ENCODE peak calls at places on chromosomes 4 and X, in seven cellular contexts. M, O, Q, Z, E, W and U are unnamed samples.

GRCh38 chr4:25535278-25535677 is 120.4 kb upstream of the SLC34A2 start:
- DNase-seq in M (no peak), O (no peak), Q (no peak), Z (peak; percentile 85), E (no peak), W (no peak), U (no peak)

GRCh38 chr4:4791299-4791798 is 68.1 kb upstream of the MSX1 start:
- DNase-seq in M (no peak), O (no peak), Q (no peak), Z (no peak), E (no peak), W (no peak), U (no peak)

GRCh38 chrX:146854281-146854680 is 39.7 kb upstream of the CXorf51A start:
- DNase-seq in M (no peak), O (no peak), Q (no peak), Z (no peak), E (no peak), W (no peak), U (no peak)

GRCh38 chrX:151680805-151681204 is 14.5 kb upstream of the PRRG3 start:
- DNase-seq in M (peak; percentile 61), O (peak; percentile 10), Q (peak; percentile 76), Z (peak; percentile 45), E (no peak), W (peak; percentile 48), U (peak; percentile 60)

GRCh38 chr4:11182586-11183357 is 245.9 kb downstream of the HS3ST1 start:
- DNase-seq in M (no peak), O (no peak), Q (no peak), Z (no peak), E (no peak), W (peak; percentile 73), U (no peak)

GRCh38 chrX:63128509-63128908 is 222.6 kb downstream of the SPIN4 start:
- DNase-seq in M (peak; percentile 5), O (no peak), Q (peak; percentile 11), Z (peak; percentile 11), E (no peak), W (peak; percentile 32), U (peak; percentile 44)

GRCh38 chrX:13180807-13181206 is 136.4 kb upstream of the FAM9C start:
- DNase-seq in M (no peak), O (no peak), Q (no peak), Z (no peak), E (no peak), W (peak; percentile 75), U (peak; percentile 55)

GRCh38 chr4:175998782-175999181 is 66.9 kb upstream of the WDR17 start:
- DNase-seq in M (no peak), O (no peak), Q (no peak), Z (no peak), E (no peak), W (peak; percentile 61), U (no peak)

GRCh38 chr4:170476351-170476750 is 386.6 kb upstream of the AADAT start:
- DNase-seq in M (no peak), O (no peak), Q (no peak), Z (no peak), E (no peak), W (peak; percentile 12), U (no peak)

GRCh38 chr4:138409670-138410069 is 167.5 kb upstream of the SLC7A11 start:
- DNase-seq in M (no peak), O (no peak), Q (no peak), Z (no peak), E (no peak), W (no peak), U (no peak)

GRCh38 chr4:1409806-1410425 is 3.7 kb upstream of the NKX1-1 start:
- DNase-seq in M (no peak), O (no peak), Q (peak; percentile 22), Z (no peak), E (no peak), W (no peak), U (no peak)

GRCh38 chr4:73853246-73853704 is at the start of gene PF4V1:
- DNase-seq in M (peak; percentile 43), O (no peak), Q (no peak), Z (no peak), E (peak; percentile 58), W (no peak), U (no peak)

GRCh38 chrX:154039577-154039976 is 19.9 kb upstream of the IRAK1 start:
- DNase-seq in M (no peak), O (no peak), Q (no peak), Z (no peak), E (no peak), W (no peak), U (no peak)

GRCh38 chrX:38327007-38327774 is at the start of gene RPGR:
- DNase-seq in M (peak; percentile 94), O (peak; percentile 78), Q (peak; percentile 95), Z (peak; percentile 83), E (peak; percentile 93), W (peak; percentile 93), U (peak; percentile 95)

GRCh38 chr4:89305712-89306437 is 1.7 kb downstream of the GPRIN3 start:
- DNase-seq in M (no peak), O (no peak), Q (no peak), Z (no peak), E (no peak), W (peak; percentile 58), U (peak; percentile 31)

GRCh38 chrX:95841863-95842262 is 842.8 kb upstream of the DIAPH2 start:
- DNase-seq in M (no peak), O (no peak), Q (no peak), Z (no peak), E (no peak), W (no peak), U (no peak)

GRCh38 chrX:150569155-150569477 is 695 bp downstream of the MTM1 start:
- DNase-seq in M (peak; percentile 59), O (no peak), Q (no peak), Z (no peak), E (no peak), W (no peak), U (peak; percentile 85)

GRCh38 chr4:183760326-183760725 is 101.2 kb downstream of the TRAPPC11 start:
- DNase-seq in M (no peak), O (no peak), Q (no peak), Z (no peak), E (no peak), W (peak; percentile 40), U (no peak)

GRCh38 chrX:11407331-11408110 is 114.3 kb downstream of the AMELX start:
- DNase-seq in M (no peak), O (no peak), Q (no peak), Z (no peak), E (no peak), W (no peak), U (peak; percentile 1)

GRCh38 chr4:52715914-52716313 is 35.3 kb downstream of the ERVMER34-1 start:
- DNase-seq in M (no peak), O (no peak), Q (no peak), Z (no peak), E (no peak), W (no peak), U (no peak)

GRCh38 chr4:118849867-118850812 is 14.2 kb upstream of the SEC24D start:
- DNase-seq in M (peak; percentile 26), O (no peak), Q (no peak), Z (no peak), E (no peak), W (peak; percentile 33), U (peak; percentile 43)

GRCh38 chrX:101550362-101550761 is at the start of gene ARMCX1:
- DNase-seq in M (peak; percentile 51), O (peak; percentile 1), Q (peak; percentile 72), Z (no peak), E (peak; percentile 49), W (peak; percentile 67), U (peak; percentile 1)

GRCh38 chrX:7147431-7147977 is at the start of gene STS:
- DNase-seq in M (peak; percentile 66), O (no peak), Q (peak; percentile 54), Z (no peak), E (peak; percentile 58), W (peak; percentile 9), U (peak; percentile 58)

GRCh38 chr4:31727030-31727429 is 1006.9 kb downstream of the PCDH7 start:
- DNase-seq in M (no peak), O (no peak), Q (no peak), Z (no peak), E (no peak), W (no peak), U (no peak)

GRCh38 chrX:118745570-118745969 is 18.2 kb downstream of the IL13RA1 start:
- DNase-seq in M (no peak), O (no peak), Q (no peak), Z (no peak), E (no peak), W (peak; percentile 42), U (no peak)

GRCh38 chr4:109472343-109472761 is 38.7 kb downstream of the SEC24B start:
- DNase-seq in M (no peak), O (no peak), Q (no peak), Z (no peak), E (no peak), W (peak; percentile 78), U (peak; percentile 51)

GRCh38 chrX:47862680-47863079 is 26.0 kb downstream of the ZNF81 start:
- DNase-seq in M (no peak), O (no peak), Q (no peak), Z (no peak), E (no peak), W (no peak), U (no peak)

GRCh38 chrX:130111220-130111934 is 1.1 kb upstream of the ELF4 start:
- DNase-seq in M (no peak), O (no peak), Q (no peak), Z (no peak), E (no peak), W (peak; percentile 79), U (peak; percentile 46)

GRCh38 chrX:145817666-145818521 is at the start of gene SLITRK2:
- DNase-seq in M (no peak), O (no peak), Q (peak; percentile 36), Z (no peak), E (no peak), W (peak; percentile 0), U (no peak)

GRCh38 chr4:146415829-146416228 is 105.9 kb downstream of the SLC10A7 start:
- DNase-seq in M (no peak), O (no peak), Q (no peak), Z (no peak), E (no peak), W (no peak), U (no peak)

GRCh38 chr4:40325406-40326019 is 9.6 kb upstream of the CHRNA9 start:
- DNase-seq in M (no peak), O (peak; percentile 32), Q (peak; percentile 46), Z (peak; percentile 54), E (no peak), W (peak; percentile 77), U (peak; percentile 85)